ENCODE peak calls at places on chromosomes 4 and X, in seven cellular contexts. One of them, this sample, is unnamed.

GRCh38 chr4:141102367-141102766 is 30.9 kb downstream of the RNF150 start:
- DNase-seq in IMR-90: peak; percentile 80
- DNase-seq in heart left ventricle: no peak
- DNase-seq in breast epithelium: no peak
- DNase-seq in transverse colon: no peak
- DNase-seq in upper lobe of right lung: no peak
- DNase-seq in Peyer's patch: no peak
- DNase-seq in this sample: no peak

GRCh38 chr4:25421819-25422511 is 44.9 kb downstream of the ANAPC4 start:
- DNase-seq in transverse colon: peak; percentile 18
- DNase-seq in IMR-90: no peak
- DNase-seq in breast epithelium: no peak
- DNase-seq in upper lobe of right lung: no peak
- DNase-seq in Peyer's patch: no peak
- DNase-seq in heart left ventricle: no peak
- DNase-seq in this sample: peak; percentile 7

GRCh38 chrX:78063687-78064086 is 40.4 kb upstream of the PGK1 start:
- DNase-seq in breast epithelium: no peak
- DNase-seq in upper lobe of right lung: no peak
- DNase-seq in transverse colon: no peak
- DNase-seq in Peyer's patch: no peak
- DNase-seq in heart left ventricle: no peak
- DNase-seq in IMR-90: no peak
- DNase-seq in this sample: no peak

GRCh38 chr4:79294064-79294463 is 31.8 kb downstream of the NAA11 start:
- DNase-seq in heart left ventricle: no peak
- DNase-seq in breast epithelium: no peak
- DNase-seq in transverse colon: no peak
- DNase-seq in Peyer's patch: no peak
- DNase-seq in upper lobe of right lung: no peak
- DNase-seq in IMR-90: no peak
- DNase-seq in this sample: no peak

GRCh38 chr4:40576651-40577480 is 52.8 kb downstream of the RBM47 start:
- DNase-seq in breast epithelium: peak; percentile 65
- DNase-seq in transverse colon: peak; percentile 82
- DNase-seq in IMR-90: peak; percentile 91
- DNase-seq in heart left ventricle: peak; percentile 72
- DNase-seq in Peyer's patch: peak; percentile 82
- DNase-seq in upper lobe of right lung: peak; percentile 93
- DNase-seq in this sample: no peak

GRCh38 chr4:150518559-150518958 is 63.4 kb upstream of the MAB21L2 start:
- DNase-seq in upper lobe of right lung: no peak
- DNase-seq in heart left ventricle: no peak
- DNase-seq in IMR-90: peak; percentile 70
- DNase-seq in transverse colon: no peak
- DNase-seq in breast epithelium: no peak
- DNase-seq in Peyer's patch: no peak
- DNase-seq in this sample: no peak

GRCh38 chr4:144411700-144412099 is 234.3 kb upstream of the HHIP start:
- DNase-seq in upper lobe of right lung: no peak
- DNase-seq in IMR-90: no peak
- DNase-seq in transverse colon: no peak
- DNase-seq in heart left ventricle: no peak
- DNase-seq in breast epithelium: no peak
- DNase-seq in Peyer's patch: no peak
- DNase-seq in this sample: no peak

GRCh38 chr4:105126311-105127153 is 20.1 kb upstream of the TET2 start:
- DNase-seq in transverse colon: no peak
- DNase-seq in upper lobe of right lung: no peak
- DNase-seq in IMR-90: peak; percentile 67
- DNase-seq in Peyer's patch: no peak
- DNase-seq in heart left ventricle: no peak
- DNase-seq in breast epithelium: no peak
- DNase-seq in this sample: no peak

GRCh38 chrX:53682885-53683555 is 3.5 kb downstream of the HUWE1 start:
- DNase-seq in breast epithelium: no peak
- DNase-seq in IMR-90: peak; percentile 50
- DNase-seq in Peyer's patch: no peak
- DNase-seq in upper lobe of right lung: no peak
- DNase-seq in heart left ventricle: no peak
- DNase-seq in transverse colon: peak; percentile 25
- DNase-seq in this sample: peak; percentile 65

DNA sequence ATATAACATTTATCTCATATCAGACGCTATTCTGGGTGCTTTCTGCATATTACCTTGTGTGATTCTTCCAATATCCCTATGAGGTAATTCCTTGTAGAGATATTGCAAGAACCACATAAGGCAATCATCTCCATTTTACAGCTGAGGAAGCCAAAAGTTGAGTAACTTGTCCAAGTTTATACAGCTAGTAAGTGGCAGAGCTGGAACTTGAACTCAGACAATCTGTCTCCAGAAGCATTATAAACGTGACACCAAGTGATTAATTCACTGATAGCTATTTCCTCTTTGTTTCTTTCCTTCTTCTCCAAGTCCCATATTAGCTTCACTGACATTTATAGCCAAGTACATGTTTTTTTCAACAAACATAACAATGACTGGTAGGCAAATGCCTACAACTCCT is 7.3 kb downstream of the EMCN start:
- DNase-seq in IMR-90: no peak
- DNase-seq in upper lobe of right lung: no peak
- DNase-seq in Peyer's patch: no peak
- DNase-seq in heart left ventricle: no peak
- DNase-seq in breast epithelium: no peak
- DNase-seq in transverse colon: no peak
- DNase-seq in this sample: no peak
- H3K9me3 ChIP-seq in IMR-90: no peaks in the 10 kb centered on the region
- H3K9me3 ChIP-seq in upper lobe of right lung: no peaks in the 10 kb centered on the region
- H3K9me3 ChIP-seq in Peyer's patch: no peaks in the 10 kb centered on the region
- H3K9me3 ChIP-seq in heart left ventricle: no peaks in the 10 kb centered on the region
- H3K9me3 ChIP-seq in breast epithelium: no peaks in the 10 kb centered on the region
- H3K9me3 ChIP-seq in transverse colon: no peaks in the 10 kb centered on the region
- H3K9me3 ChIP-seq in this sample: no peaks in the 10 kb centered on the region

GRCh38 chr4:477686-478085 is 21.3 kb downstream of the ZNF721 start:
- DNase-seq in transverse colon: no peak
- DNase-seq in heart left ventricle: no peak
- DNase-seq in upper lobe of right lung: no peak
- DNase-seq in IMR-90: no peak
- DNase-seq in Peyer's patch: no peak
- DNase-seq in breast epithelium: no peak
- DNase-seq in this sample: no peak

GRCh38 chr4:478373-478772 is 20.6 kb downstream of the ZNF721 start:
- DNase-seq in transverse colon: no peak
- DNase-seq in Peyer's patch: no peak
- DNase-seq in heart left ventricle: no peak
- DNase-seq in upper lobe of right lung: no peak
- DNase-seq in IMR-90: peak; percentile 44
- DNase-seq in breast epithelium: no peak
- DNase-seq in this sample: no peak

GRCh38 chr4:475962-476361 is 23.0 kb downstream of the ZNF721 start:
- DNase-seq in heart left ventricle: no peak
- DNase-seq in IMR-90: no peak
- DNase-seq in breast epithelium: no peak
- DNase-seq in Peyer's patch: no peak
- DNase-seq in upper lobe of right lung: no peak
- DNase-seq in transverse colon: no peak
- DNase-seq in this sample: no peak

GRCh38 chr4:473575-474457 is 25.1 kb downstream of the ZNF721 start:
- DNase-seq in upper lobe of right lung: peak; percentile 95
- DNase-seq in IMR-90: peak; percentile 99
- DNase-seq in transverse colon: peak; percentile 95
- DNase-seq in Peyer's patch: peak; percentile 94
- DNase-seq in breast epithelium: peak; percentile 98
- DNase-seq in heart left ventricle: peak; percentile 97
- DNase-seq in this sample: peak; percentile 84

DNA sequence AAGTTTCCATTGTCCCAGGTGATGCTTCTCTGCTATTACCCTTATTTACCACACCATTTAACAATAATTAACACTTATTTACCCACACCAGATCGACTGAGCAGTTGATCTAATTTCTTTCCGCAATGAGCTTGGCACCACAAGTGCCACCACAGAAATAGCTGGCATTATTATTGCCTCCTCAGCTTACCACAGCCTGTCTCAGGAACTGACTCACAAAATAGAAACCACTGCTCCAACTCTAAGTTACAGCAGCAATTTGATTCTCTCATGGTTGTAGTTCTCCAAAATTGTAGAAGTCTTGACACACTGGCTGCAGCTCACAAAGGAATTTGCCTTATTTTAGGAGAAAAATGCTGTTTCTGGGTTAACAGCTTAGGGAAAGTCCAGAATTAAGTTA is 22.5 kb downstream of the ZNF721 start:
- DNase-seq in transverse colon: no peak
- DNase-seq in upper lobe of right lung: no peak
- DNase-seq in IMR-90: peak; percentile 25
- DNase-seq in breast epithelium: no peak
- DNase-seq in Peyer's patch: no peak
- DNase-seq in heart left ventricle: no peak
- DNase-seq in this sample: no peak
- H3K9me3 ChIP-seq in transverse colon: peaks cover 14% of the 10 kb centered on the region
- H3K9me3 ChIP-seq in upper lobe of right lung: no peaks in the 10 kb centered on the region
- H3K9me3 ChIP-seq in IMR-90: peaks cover 12% of the 10 kb centered on the region
- H3K9me3 ChIP-seq in breast epithelium: peaks cover 7% of the 10 kb centered on the region
- H3K9me3 ChIP-seq in Peyer's patch: peaks cover 12% of the 10 kb centered on the region
- H3K9me3 ChIP-seq in heart left ventricle: peaks cover 5% of the 10 kb centered on the region
- H3K9me3 ChIP-seq in this sample: peaks cover 47% of the 10 kb centered on the region

DNA sequence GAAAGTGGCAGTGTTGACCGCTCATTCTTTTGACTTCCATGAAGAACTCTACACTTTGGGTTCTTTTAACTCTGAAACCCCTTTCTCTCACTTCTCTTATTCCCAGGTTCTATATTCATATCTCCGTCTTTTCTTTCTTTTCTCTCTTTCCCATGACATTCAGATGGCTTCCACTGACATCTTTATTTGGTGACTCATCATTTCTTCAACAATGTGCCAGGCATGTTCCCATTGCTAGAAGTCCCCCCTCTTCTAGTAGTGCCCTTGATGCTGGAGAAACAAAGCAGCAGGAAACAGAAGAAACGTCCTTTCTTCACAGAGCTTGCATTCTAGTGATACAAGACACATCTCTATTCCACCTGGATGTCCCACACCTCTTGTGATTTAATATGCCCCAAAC is 33.3 kb downstream of the PKD2 start:
- DNase-seq in upper lobe of right lung: no peak
- DNase-seq in breast epithelium: no peak
- DNase-seq in IMR-90: no peak
- DNase-seq in Peyer's patch: no peak
- DNase-seq in transverse colon: no peak
- DNase-seq in heart left ventricle: no peak
- DNase-seq in this sample: no peak
- H3K9me3 ChIP-seq in upper lobe of right lung: no peaks in the 10 kb centered on the region
- H3K9me3 ChIP-seq in breast epithelium: no peaks in the 10 kb centered on the region
- H3K9me3 ChIP-seq in IMR-90: no peaks in the 10 kb centered on the region
- H3K9me3 ChIP-seq in Peyer's patch: no peaks in the 10 kb centered on the region
- H3K9me3 ChIP-seq in transverse colon: no peaks in the 10 kb centered on the region
- H3K9me3 ChIP-seq in heart left ventricle: no peaks in the 10 kb centered on the region
- H3K9me3 ChIP-seq in this sample: no peaks in the 10 kb centered on the region

GRCh38 chrX:110146521-110146920 is 143.6 kb downstream of the TMEM164 start:
- DNase-seq in heart left ventricle: peak; percentile 10
- DNase-seq in Peyer's patch: no peak
- DNase-seq in transverse colon: peak; percentile 35
- DNase-seq in upper lobe of right lung: no peak
- DNase-seq in IMR-90: peak; percentile 48
- DNase-seq in breast epithelium: no peak
- DNase-seq in this sample: no peak
- H3K9me3 ChIP-seq in heart left ventricle: no peaks in the 10 kb centered on the region
- H3K9me3 ChIP-seq in Peyer's patch: no peaks in the 10 kb centered on the region
- H3K9me3 ChIP-seq in transverse colon: no peaks in the 10 kb centered on the region
- H3K9me3 ChIP-seq in upper lobe of right lung: no peaks in the 10 kb centered on the region
- H3K9me3 ChIP-seq in IMR-90: no peaks in the 10 kb centered on the region
- H3K9me3 ChIP-seq in breast epithelium: no peaks in the 10 kb centered on the region
- H3K9me3 ChIP-seq in this sample: no peaks in the 10 kb centered on the region

DNA sequence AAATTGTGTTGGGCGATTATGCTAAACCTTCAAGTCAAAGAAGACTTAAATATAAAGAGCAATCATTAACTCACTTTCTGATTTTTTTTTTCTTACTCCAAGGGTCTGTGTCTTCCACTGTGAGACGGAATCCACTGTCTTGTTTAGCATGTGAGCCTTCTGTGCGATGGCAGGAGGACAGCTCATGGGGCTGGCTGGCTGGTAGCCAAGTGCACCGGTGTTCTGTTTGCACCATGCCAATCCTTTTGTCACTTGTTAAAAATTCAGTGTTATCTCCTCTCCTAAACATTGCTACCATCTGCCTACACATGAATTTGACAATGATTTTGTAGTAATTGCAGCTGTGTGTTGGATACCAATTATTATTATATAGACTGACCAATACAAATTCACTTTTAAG is 1056.3 kb upstream of the IGFBP7 start:
- DNase-seq in Peyer's patch: no peak
- DNase-seq in heart left ventricle: no peak
- DNase-seq in upper lobe of right lung: no peak
- DNase-seq in IMR-90: no peak
- DNase-seq in transverse colon: no peak
- DNase-seq in breast epithelium: no peak
- DNase-seq in this sample: no peak
- H3K9me3 ChIP-seq in Peyer's patch: no peaks in the 10 kb centered on the region
- H3K9me3 ChIP-seq in heart left ventricle: no peaks in the 10 kb centered on the region
- H3K9me3 ChIP-seq in upper lobe of right lung: no peaks in the 10 kb centered on the region
- H3K9me3 ChIP-seq in IMR-90: peaks cover 2% of the 10 kb centered on the region
- H3K9me3 ChIP-seq in transverse colon: no peaks in the 10 kb centered on the region
- H3K9me3 ChIP-seq in breast epithelium: no peaks in the 10 kb centered on the region
- H3K9me3 ChIP-seq in this sample: no peaks in the 10 kb centered on the region

GRCh38 chrX:47623540-47624027 is 3.9 kb upstream of the SYN1 start:
- DNase-seq in transverse colon: peak; percentile 34
- DNase-seq in IMR-90: peak; percentile 76
- DNase-seq in upper lobe of right lung: peak; percentile 64
- DNase-seq in heart left ventricle: peak; percentile 51
- DNase-seq in Peyer's patch: no peak
- DNase-seq in breast epithelium: peak; percentile 56
- DNase-seq in this sample: peak; percentile 27
- H3K9me3 ChIP-seq in transverse colon: no peaks in the 10 kb centered on the region
- H3K9me3 ChIP-seq in IMR-90: no peaks in the 10 kb centered on the region
- H3K9me3 ChIP-seq in upper lobe of right lung: no peaks in the 10 kb centered on the region
- H3K9me3 ChIP-seq in heart left ventricle: no peaks in the 10 kb centered on the region
- H3K9me3 ChIP-seq in Peyer's patch: no peaks in the 10 kb centered on the region
- H3K9me3 ChIP-seq in breast epithelium: no peaks in the 10 kb centered on the region
- H3K9me3 ChIP-seq in this sample: no peaks in the 10 kb centered on the region

DNA sequence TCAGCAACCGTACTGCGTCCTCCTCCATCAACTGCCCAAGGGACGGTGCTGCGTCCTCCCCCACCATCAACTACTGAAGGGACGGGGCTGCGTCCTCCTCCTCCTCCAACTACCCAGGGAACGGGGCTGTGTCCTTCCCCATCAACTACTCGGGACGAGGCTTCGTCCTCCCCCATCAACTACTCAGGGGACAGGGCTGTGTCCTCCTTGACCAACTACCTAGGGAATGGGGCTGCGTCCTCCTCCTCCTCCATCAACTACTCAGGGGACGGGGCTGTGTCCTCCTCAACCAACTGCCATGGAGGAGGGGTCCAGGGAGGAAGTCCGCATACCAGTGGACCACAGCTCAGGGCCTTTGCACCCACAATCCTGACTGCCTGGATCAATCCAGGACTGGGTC is 24.4 kb downstream of the PPP2R3B start:
- DNase-seq in Peyer's patch: no peak
- DNase-seq in IMR-90: no peak
- DNase-seq in breast epithelium: no peak
- DNase-seq in heart left ventricle: peak; percentile 5
- DNase-seq in upper lobe of right lung: peak; percentile 43
- DNase-seq in transverse colon: no peak
- DNase-seq in this sample: no peak
- H3K9me3 ChIP-seq in Peyer's patch: peaks cover 13% of the 10 kb centered on the region
- H3K9me3 ChIP-seq in IMR-90: peaks cover 28% of the 10 kb centered on the region
- H3K9me3 ChIP-seq in breast epithelium: peaks cover 23% of the 10 kb centered on the region
- H3K9me3 ChIP-seq in heart left ventricle: peaks cover 21% of the 10 kb centered on the region
- H3K9me3 ChIP-seq in upper lobe of right lung: peaks cover 9% of the 10 kb centered on the region
- H3K9me3 ChIP-seq in transverse colon: peaks cover 7% of the 10 kb centered on the region
- H3K9me3 ChIP-seq in this sample: peaks cover 27% of the 10 kb centered on the region

GRCh38 chr4:166498541-166498940 is 625.5 kb downstream of the TLL1 start:
- DNase-seq in transverse colon: no peak
- DNase-seq in IMR-90: no peak
- DNase-seq in breast epithelium: no peak
- DNase-seq in Peyer's patch: no peak
- DNase-seq in heart left ventricle: no peak
- DNase-seq in upper lobe of right lung: no peak
- DNase-seq in this sample: no peak
- H3K9me3 ChIP-seq in transverse colon: no peaks in the 10 kb centered on the region
- H3K9me3 ChIP-seq in IMR-90: peaks cover 11% of the 10 kb centered on the region
- H3K9me3 ChIP-seq in breast epithelium: no peaks in the 10 kb centered on the region
- H3K9me3 ChIP-seq in Peyer's patch: no peaks in the 10 kb centered on the region
- H3K9me3 ChIP-seq in heart left ventricle: no peaks in the 10 kb centered on the region
- H3K9me3 ChIP-seq in upper lobe of right lung: no peaks in the 10 kb centered on the region
- H3K9me3 ChIP-seq in this sample: no peaks in the 10 kb centered on the region